ENCODE peak calls at places on chromosomes 6 and 20, in four cellular contexts. T is activated T-cell treated with anti-CD3 and anti-CD28 coated beads for 1 hour, E is T-helper 17 cell, D is naive B cell. V is an unnamed sample.

GRCh38 chr20:40519928-40520327 is 169.1 kb downstream of the MAFB start:
- DNase-seq in T (no peak), E (no peak), D (no peak), V (no peak)

GRCh38 chr6:157219201-157220200 is 103.8 kb downstream of the TMEM242 start:
- DNase-seq in T (no peak), E (no peak), D (no peak), V (no peak)

GRCh38 chr6:131843768-131844167 is 35.9 kb downstream of the ENPP1 start:
- DNase-seq in T (no peak), E (no peak), D (no peak), V (no peak)

GRCh38 chr20:43938932-43939761 is 24.5 kb downstream of the TOX2 start:
- DNase-seq in T (no peak), E (no peak), D (no peak), V (peak)

GRCh38 chr6:90610291-90610670 is 23.4 kb upstream of the MAP3K7 start:
- DNase-seq in T (no peak), E (no peak), D (peak), V (no peak)

GRCh38 chr6:31585531-31585930 is 546 bp upstream of the LST1 start:
- DNase-seq in T (no peak), E (no peak), D (peak), V (peak)

GRCh38 chr6:90217621-90218496 is 78.8 kb downstream of the BACH2 start:
- DNase-seq in T (no peak), E (no peak), D (no peak), V (no peak)

GRCh38 chr6:151374024-151374423 is 17.3 kb downstream of the ZBTB2 start:
- DNase-seq in T (no peak), E (no peak), D (no peak), V (peak)

GRCh38 chr6:33192105-33192646 is at the start of gene COL11A2:
- DNase-seq in T (no peak), E (peak), D (peak), V (no peak)

GRCh38 chr6:38775870-38776269 is 60.8 kb downstream of the DNAH8 start:
- DNase-seq in T (no peak), E (no peak), D (no peak), V (no peak)

GRCh38 chr6:692858-693736 is at the start of gene EXOC2:
- DNase-seq in T (peak), E (peak), D (peak), V (peak)

GRCh38 chr6:108966855-108967755 is 118.9 kb downstream of the ARMC2 start:
- DNase-seq in T (no peak), E (no peak), D (no peak), V (peak)

GRCh38 chr6:129790786-129791185 is 70.3 kb downstream of the TMEM244 start:
- DNase-seq in T (no peak), E (no peak), D (no peak), V (no peak)

GRCh38 chr20:50895111-50895830 is 36.0 kb downstream of the ADNP start:
- DNase-seq in T (no peak), E (no peak), D (no peak), V (no peak)

GRCh38 chr6:116895935-116896334 is 18.9 kb downstream of the RFX6 start:
- DNase-seq in T (no peak), E (no peak), D (no peak), V (no peak)

GRCh38 chr6:30819287-30819917 is 64.9 kb upstream of the DDR1 start:
- DNase-seq in T (no peak), E (no peak), D (no peak), V (no peak)

GRCh38 chr20:23358563-23358906 is 3.4 kb upstream of the GZF1 start:
- DNase-seq in T (no peak), E (no peak), D (no peak), V (no peak)

GRCh38 chr20:2301164-2301622 is 5.4 kb downstream of the TGM3 start:
- DNase-seq in T (no peak), E (no peak), D (peak), V (peak)

GRCh38 chr6:92826633-92827032 is 592.7 kb downstream of the EPHA7 start:
- DNase-seq in T (no peak), E (no peak), D (no peak), V (no peak)

GRCh38 chr20:20527661-20528060 is 159.8 kb downstream of the INSM1 start:
- DNase-seq in T (no peak), E (no peak), D (no peak), V (no peak)

GRCh38 chr6:25296980-25297379 is 17.8 kb downstream of the CARMIL1 start:
- DNase-seq in T (no peak), E (no peak), D (no peak), V (no peak)

GRCh38 chr6:72748759-72749158 is 126.9 kb downstream of the KCNQ5 start:
- DNase-seq in T (no peak), E (no peak), D (no peak), V (peak)

V was measured in GF-D8.